ENCODE peak calls at places on chromosomes 4 and X, in seven cellular contexts. B, V, G, P, J, T and D are unnamed samples. For H3K4me1, the result is how much of the 10 kb centered on the place peaks cover.

GRCh38 chr4:53959373-53959772 is 105.0 kb downstream of the CHIC2 start:
- DNase-seq in G (no peak), T (no peak), V (no peak), J (no peak), P (no peak), B (no peak), D (no peak)

GRCh38 chrX:39670281-39670680 is 427.5 kb downstream of the BCOR start:
- DNase-seq in P (no peak), J (no peak), B (no peak), V (no peak), G (no peak), T (no peak), D (no peak)

GRCh38 chr4:161121451-161121850 is 1042.3 kb downstream of the FSTL5 start:
- DNase-seq in P (no peak), T (no peak), J (no peak), G (no peak), V (no peak), B (no peak), D (no peak)

GRCh38 chr4:108370291-108370690 is 201.6 kb upstream of the LEF1 start:
- DNase-seq in J (no peak), V (no peak), B (no peak), P (no peak), G (no peak), T (no peak), D (no peak)

GRCh38 chr4:186105721-186106335 is 1.3 kb downstream of the FAM149A start:
- DNase-seq in J (no peak), V (no peak), P (no peak), G (no peak), B (no peak), T (no peak), D (no peak)

GRCh38 chr4:142824368-142824767 is 21.7 kb downstream of the INPP4B start:
- DNase-seq in T (no peak), P (no peak), V (no peak), J (no peak), G (no peak), B (no peak), D (no peak)

GRCh38 chr4:139184129-139184528 is 7.1 kb upstream of the ELF2 start:
- DNase-seq in J (no peak), B (no peak), V (no peak), T (no peak), G (no peak), P (no peak), D (no peak)

GRCh38 chr4:40681600-40682297 is 52.1 kb upstream of the RBM47 start:
- DNase-seq in T (no peak), V (no peak), J (no peak), G (no peak), B (no peak), P (no peak), D (no peak)

GRCh38 chr4:154908168-154908567 is 127.1 kb downstream of the RBM46 start:
- DNase-seq in B (no peak), V (no peak), J (no peak), T (no peak), G (no peak), P (no peak), D (no peak)

GRCh38 chr4:37793562-37793961 is 32.9 kb upstream of the PGM2 start:
- DNase-seq in J (no peak), B (peak), V (no peak), P (no peak), T (no peak), G (no peak), D (no peak)

GRCh38 chr4:41110050-41110449 is 104.3 kb downstream of the APBB2 start:
- DNase-seq in T (no peak), B (no peak), V (no peak), G (no peak), P (no peak), J (no peak), D (no peak)

GRCh38 chr4:171846232-171846631 is 33.0 kb downstream of the GALNTL6 start:
- DNase-seq in V (no peak), P (no peak), G (peak), T (no peak), B (peak), J (no peak), D (no peak)

GRCh38 chrX:136310411-136310810 is 9.6 kb downstream of the ADGRG4 start:
- DNase-seq in J (no peak), P (no peak), B (no peak), T (no peak), V (no peak), G (no peak), D (no peak)

GRCh38 chr4:24137963-24138601 is 248.2 kb upstream of the PPARGC1A start:
- DNase-seq in G (no peak), J (no peak), T (no peak), V (no peak), B (no peak), P (no peak), D (no peak)

GRCh38 chr4:91330555-91331137 is 973.1 kb upstream of the GRID2 start:
- DNase-seq in T (no peak), P (no peak), V (no peak), B (no peak), J (no peak), G (no peak), D (no peak)

GRCh38 chr4:145828802-145829485 is 109.7 kb downstream of the ZNF827 start:
- DNase-seq in G (no peak), T (no peak), B (no peak), V (no peak), J (no peak), P (no peak), D (no peak)

GRCh38 chr4:85445058-85445639 is 29.8 kb upstream of the ARHGAP24 start:
- DNase-seq in J (no peak), B (no peak), G (no peak), V (no peak), T (no peak), P (no peak), D (no peak)

GRCh38 chr4:37803348-37803973 is 23.0 kb upstream of the PGM2 start:
- DNase-seq in G (no peak), P (no peak), B (peak), V (no peak), J (no peak), T (no peak), D (no peak)

GRCh38 chr4:73978886-73979285 is 2.9 kb downstream of the PF4 start:
- DNase-seq in G (no peak), T (no peak), J (no peak), V (no peak), P (no peak), B (no peak), D (no peak)

GRCh38 chr4:105122334-105122733 is 24.3 kb upstream of the TET2 start:
- DNase-seq in B (no peak), J (no peak), G (no peak), P (no peak), T (no peak), V (no peak), D (no peak)

GRCh38 chr4:156677136-156677535 is 294.5 kb downstream of the PDGFC start:
- DNase-seq in G (peak), P (no peak), V (no peak), T (no peak), J (no peak), B (no peak), D (no peak)

GRCh38 chrX:71282514-71283408 is 674 bp upstream of the NONO start:
- DNase-seq in V (no peak), P (no peak), B (no peak), J (no peak), T (no peak), G (peak), D (no peak)
- TF ChIP-seq POLR2A in V (no peak), P (no peak), B (no peak), J (no peak), T (no peak), G (no peak), D (no peak)

GRCh38 chr4:75658881-75659280 is 14.3 kb downstream of the G3BP2 start:
- DNase-seq in P (no peak), J (no peak), B (no peak), T (no peak), V (no peak), G (no peak), D (no peak)

GRCh38 chr4:75659512-75660031 is 13.6 kb downstream of the G3BP2 start:
- DNase-seq in B (no peak), J (no peak), P (no peak), V (no peak), G (no peak), T (no peak), D (no peak)

GRCh38 chr4:75655562-75655961 is 17.6 kb downstream of the G3BP2 start:
- DNase-seq in T (no peak), J (no peak), B (no peak), V (no peak), P (no peak), G (no peak), D (no peak)

GRCh38 chr4:75654905-75655304 is 18.3 kb downstream of the G3BP2 start:
- DNase-seq in T (no peak), J (no peak), G (no peak), P (no peak), V (no peak), B (no peak), D (no peak)

GRCh38 chr4:75653845-75654503 is 19.2 kb downstream of the G3BP2 start:
- DNase-seq in G (no peak), B (no peak), V (no peak), T (no peak), P (no peak), J (no peak), D (no peak)
- H3K4me1 ChIP-seq in G (under half), B (under half), V (under half), T (under half), P (under half), J (under half), D (under half)

GRCh38 chrX:41449615-41450014 is 2.5 kb downstream of the NYX start:
- DNase-seq in G (no peak), B (no peak), T (peak), V (no peak), J (no peak), P (no peak), D (no peak)

GRCh38 chrX:41445781-41446358 is 1.3 kb upstream of the NYX start:
- DNase-seq in P (no peak), V (no peak), J (no peak), G (no peak), T (no peak), B (no peak), D (no peak)

GRCh38 chrX:41447897-41448296 is 754 bp downstream of the NYX start:
- DNase-seq in B (no peak), T (no peak), V (no peak), P (no peak), G (no peak), J (no peak), D (no peak)

GRCh38 chrX:41452565-41452964 is 5.4 kb downstream of the NYX start:
- DNase-seq in J (no peak), G (no peak), P (no peak), T (no peak), B (no peak), V (no peak), D (no peak)

DNA sequence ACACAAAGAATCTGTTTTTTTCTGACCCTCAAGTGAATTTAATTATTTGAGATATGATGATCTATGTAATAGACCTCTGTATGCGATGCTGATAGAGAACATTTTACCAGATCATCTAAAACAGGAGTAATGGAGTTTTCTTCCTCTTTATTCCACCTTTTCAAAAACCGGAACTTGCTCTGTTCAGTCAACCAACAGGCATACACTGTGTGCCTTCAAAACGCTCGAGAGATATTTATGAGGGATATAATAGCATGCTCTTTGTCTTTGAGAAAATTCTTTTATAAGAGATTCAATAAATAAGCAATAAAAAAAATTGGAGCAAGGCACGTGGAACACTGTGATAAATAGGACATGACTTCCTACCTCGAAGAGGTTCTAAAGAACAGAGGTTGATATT is 2.0 kb downstream of the NYX start:
- DNase-seq in V (no peak), P (no peak), B (no peak), J (no peak), G (no peak), T (no peak), D (no peak)
- H3K4me3 ChIP-seq in V (no peak), P (no peak), B (no peak), J (no peak), G (no peak), T (peak), D (no peak)

GRCh38 chr4:3342182-3342854 is 49.5 kb downstream of the RGS12 start:
- DNase-seq in T (no peak), P (no peak), V (no peak), G (no peak), J (no peak), B (no peak), D (no peak)
- TF ChIP-seq POLR2A in T (no peak), P (no peak), V (no peak), G (no peak), J (no peak), B (no peak), D (no peak)

GRCh38 chr4:15414601-15415091 is 13.2 kb upstream of the C1QTNF7 start:
- DNase-seq in T (no peak), V (no peak), G (no peak), J (no peak), B (no peak), P (no peak), D (no peak)
- H3K4me1 ChIP-seq in T (under half), V (under half), G (under half), J (under half), B (under half), P (under half), D (under half)

GRCh38 chr4:30720021-30720655 is at the start of gene PCDH7:
- DNase-seq in T (no peak), J (no peak), P (peak), B (peak), V (no peak), G (no peak), D (peak)

GRCh38 chr4:30722916-30723270 is 2.7 kb downstream of the PCDH7 start:
- DNase-seq in B (no peak), P (no peak), G (no peak), J (no peak), T (no peak), V (no peak), D (peak)

GRCh38 chr4:30722092-30722915 is 2.1 kb downstream of the PCDH7 start:
- DNase-seq in J (no peak), T (no peak), V (no peak), P (no peak), B (no peak), G (no peak), D (peak)

GRCh38 chr4:30720656-30721352 is 635 bp downstream of the PCDH7 start:
- DNase-seq in G (no peak), P (peak), B (peak), T (no peak), V (no peak), J (no peak), D (peak)

DNA sequence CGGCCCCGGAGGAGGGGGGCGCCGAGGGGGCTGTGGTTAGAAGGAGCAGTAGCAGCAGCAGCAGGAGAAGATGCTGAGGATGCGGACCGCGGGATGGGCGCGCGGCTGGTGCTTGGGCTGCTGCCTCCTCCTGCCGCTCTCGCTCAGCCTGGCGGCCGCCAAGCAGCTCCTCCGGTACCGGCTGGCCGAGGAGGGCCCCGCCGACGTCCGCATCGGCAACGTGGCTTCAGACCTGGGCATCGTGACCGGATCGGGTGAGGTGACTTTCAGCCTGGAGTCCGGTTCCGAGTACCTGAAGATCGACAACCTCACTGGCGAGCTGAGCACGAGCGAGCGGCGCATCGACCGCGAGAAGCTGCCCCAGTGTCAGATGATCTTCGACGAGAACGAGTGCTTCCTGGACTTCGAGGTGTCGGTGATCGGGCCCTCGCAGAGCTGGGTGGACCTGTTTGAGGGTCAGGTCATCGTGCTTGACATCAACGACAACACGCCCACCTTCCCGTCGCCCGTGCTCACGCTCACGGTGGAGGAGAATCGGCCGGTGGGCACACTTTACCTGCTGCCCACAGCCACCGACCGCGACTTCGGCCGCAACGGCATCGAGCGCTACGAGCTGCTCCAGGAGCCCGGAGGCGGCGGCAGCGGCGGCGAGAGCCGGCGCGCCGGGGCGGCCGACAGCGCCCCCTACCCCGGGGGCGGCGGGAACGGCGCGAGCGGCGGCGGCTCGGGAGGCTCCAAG is 1.4 kb downstream of the PCDH7 start:
- DNase-seq in G (no peak), B (peak), P (peak), T (no peak), J (no peak), V (no peak), D (peak)
- H3K4me3 ChIP-seq in G (no peak), B (peak), P (peak), T (peak), J (peak), V (peak), D (peak)